ENCODE peak calls at places on chromosomes 3 and 15, in four cellular contexts. B is uterus, C is gastrocnemius medialis, W is body of pancreas. Q is an unnamed sample. For H3K36me3, the result is how much of the 10 kb centered on the place peaks cover.

GRCh38 chr3:73280751-73281150 is 219.3 kb downstream of the EBLN2 start:
- DNase-seq in B (no peak), C (no peak), W (no peak), Q (no peak)

GRCh38 chr15:29711531-29711930 is 110.7 kb downstream of the TJP1 start:
- DNase-seq in C (no peak), B (no peak), W (no peak), Q (no peak)

GRCh38 chr15:58201536-58201935 is 63.4 kb downstream of the AQP9 start:
- DNase-seq in W (no peak), B (no peak), C (no peak), Q (no peak)

GRCh38 chr15:56042031-56042430 is 48.6 kb upstream of the NEDD4 start:
- DNase-seq in B (no peak), C (no peak), W (no peak), Q (peak)

GRCh38 chr3:9862391-9863235 is 17.4 kb downstream of the CIDEC start:
- DNase-seq in C (peak), W (peak), B (peak), Q (no peak)

GRCh38 chr15:66050264-66050663 is 181.0 kb downstream of the RAB11A start:
- DNase-seq in B (no peak), C (no peak), W (no peak), Q (no peak)

GRCh38 chr15:42331235-42331634 is 28.1 kb upstream of the CAPN3 start:
- DNase-seq in B (no peak), W (no peak), C (peak), Q (no peak)

GRCh38 chr3:121730940-121731687 is 18.4 kb downstream of the GOLGB1 start:
- DNase-seq in B (no peak), W (no peak), C (no peak), Q (no peak)

GRCh38 chr3:83894223-83894622 is 1064.6 kb upstream of the CADM2 start:
- DNase-seq in C (no peak), B (no peak), W (no peak), Q (no peak)

GRCh38 chr15:56923174-56923579 is 4.7 kb downstream of the TCF12 start:
- DNase-seq in C (no peak), W (no peak), B (no peak), Q (no peak)

GRCh38 chr3:49076627-49077026 is 17.2 kb downstream of the QRICH1 start:
- DNase-seq in W (no peak), C (no peak), B (no peak), Q (no peak)

GRCh38 chr3:123808812-123809211 is 75.3 kb downstream of the MYLK start:
- DNase-seq in W (no peak), C (no peak), B (no peak), Q (no peak)

GRCh38 chr15:48244923-48245322 is 38.8 kb downstream of the SLC12A1 start:
- DNase-seq in C (no peak), B (no peak), W (no peak), Q (no peak)

GRCh38 chr15:38867556-38867955 is 302.9 kb upstream of the RASGRP1 start:
- DNase-seq in B (no peak), C (no peak), W (no peak), Q (no peak)

GRCh38 chr15:83404143-83404542 is 43.0 kb upstream of the SH3GL3 start:
- DNase-seq in W (no peak), B (no peak), C (no peak), Q (no peak)

GRCh38 chr3:171049831-171050444 is 23.4 kb upstream of the SLC2A2 start:
- DNase-seq in B (no peak), W (peak), C (no peak), Q (peak)

GRCh38 chr15:90300541-90300940 is 35.1 kb downstream of the NGRN start:
- DNase-seq in B (no peak), C (no peak), W (no peak), Q (no peak)

GRCh38 chr15:85810075-85810474 is 15.3 kb upstream of the KLHL25 start:
- DNase-seq in W (no peak), C (no peak), B (no peak), Q (no peak)

GRCh38 chr15:39310633-39311032 is 270.2 kb upstream of the THBS1 start:
- DNase-seq in C (no peak), W (no peak), B (no peak), Q (no peak)

GRCh38 chr3:63576826-63577225 is 75.6 kb upstream of the SNTN start:
- DNase-seq in B (no peak), W (peak), C (no peak), Q (peak)

GRCh38 chr15:100763764-100764750 is 115.6 kb upstream of the ALDH1A3 start:
- DNase-seq in C (no peak), B (peak), W (no peak), Q (no peak)

GRCh38 chr15:70195808-70196304 is 98.1 kb upstream of the TLE3 start:
- DNase-seq in W (peak), C (peak), B (peak), Q (no peak)

GRCh38 chr15:98809273-98809672 is 160.9 kb downstream of the IGF1R start:
- DNase-seq in C (no peak), W (peak), B (no peak), Q (no peak)
- H3K36me3 ChIP-seq in C (under half), W (under half), B (under half), Q (under half)

GRCh38 chr3:197253243-197253947 is 45.0 kb downstream of the DLG1 start:
- DNase-seq in W (no peak), B (no peak), C (no peak), Q (no peak)
- H3K36me3 ChIP-seq in W (under half), B (under half), C (under half), Q (under half)

GRCh38 chr15:77042245-77042644 is 28.7 kb downstream of the TSPAN3 start:
- DNase-seq in C (no peak), B (no peak), W (no peak), Q (no peak)

GRCh38 chr15:77039217-77039533 is 31.7 kb downstream of the TSPAN3 start:
- DNase-seq in W (no peak), B (no peak), C (no peak), Q (no peak)

GRCh38 chr15:77039817-77040216 is 31.1 kb downstream of the TSPAN3 start:
- DNase-seq in C (no peak), B (no peak), W (no peak), Q (no peak)

GRCh38 chr15:77038312-77039216 is 32.3 kb downstream of the TSPAN3 start:
- DNase-seq in W (no peak), C (no peak), B (no peak), Q (no peak)

DNA sequence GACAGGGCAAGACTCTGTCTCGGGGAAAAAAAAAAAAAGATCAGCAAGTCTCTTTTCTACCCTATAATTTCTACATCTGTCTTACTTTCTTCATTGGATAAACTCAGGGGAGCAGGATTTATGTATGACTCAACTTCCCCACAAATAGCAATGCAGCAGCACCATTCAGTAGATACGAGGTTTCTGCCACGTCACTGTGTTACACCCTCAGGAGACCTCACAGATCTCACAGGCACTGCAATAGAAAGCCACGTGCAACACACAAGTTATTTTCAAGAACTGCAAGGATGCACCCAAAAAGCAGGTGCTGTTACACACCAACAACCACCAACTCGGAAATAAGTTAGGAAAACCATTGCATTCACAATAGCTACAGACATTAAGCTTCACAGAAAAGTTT is 30.2 kb downstream of the TSPAN3 start:
- DNase-seq in W (no peak), C (no peak), B (no peak), Q (no peak)
- H3K36me3 ChIP-seq in W (under half), C (under half), B (under half), Q (under half)

DNA sequence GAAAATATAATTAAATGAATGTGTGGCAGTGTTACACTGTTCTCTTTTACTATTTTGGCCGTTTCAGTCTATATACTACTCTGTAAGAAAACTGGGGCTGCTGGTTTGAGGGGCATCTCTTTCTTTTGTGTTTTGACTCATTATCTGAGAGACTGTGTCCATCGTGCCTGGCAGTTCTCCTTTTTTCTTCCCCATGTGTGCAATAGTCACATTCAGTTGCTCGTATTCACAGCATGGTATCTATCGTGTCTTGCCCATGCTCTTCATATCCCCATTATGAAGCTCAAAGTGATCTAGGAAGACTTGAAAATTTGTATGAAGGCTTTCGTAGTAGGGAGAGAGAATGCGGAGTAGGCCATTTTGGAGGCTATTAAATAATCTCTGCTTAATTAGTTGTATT is 29.8 kb upstream of the FAH start:
- DNase-seq in W (no peak), C (no peak), B (no peak), Q (no peak)
- H3K36me3 ChIP-seq in W (under half), C (under half), B (under half), Q (under half)

DNA sequence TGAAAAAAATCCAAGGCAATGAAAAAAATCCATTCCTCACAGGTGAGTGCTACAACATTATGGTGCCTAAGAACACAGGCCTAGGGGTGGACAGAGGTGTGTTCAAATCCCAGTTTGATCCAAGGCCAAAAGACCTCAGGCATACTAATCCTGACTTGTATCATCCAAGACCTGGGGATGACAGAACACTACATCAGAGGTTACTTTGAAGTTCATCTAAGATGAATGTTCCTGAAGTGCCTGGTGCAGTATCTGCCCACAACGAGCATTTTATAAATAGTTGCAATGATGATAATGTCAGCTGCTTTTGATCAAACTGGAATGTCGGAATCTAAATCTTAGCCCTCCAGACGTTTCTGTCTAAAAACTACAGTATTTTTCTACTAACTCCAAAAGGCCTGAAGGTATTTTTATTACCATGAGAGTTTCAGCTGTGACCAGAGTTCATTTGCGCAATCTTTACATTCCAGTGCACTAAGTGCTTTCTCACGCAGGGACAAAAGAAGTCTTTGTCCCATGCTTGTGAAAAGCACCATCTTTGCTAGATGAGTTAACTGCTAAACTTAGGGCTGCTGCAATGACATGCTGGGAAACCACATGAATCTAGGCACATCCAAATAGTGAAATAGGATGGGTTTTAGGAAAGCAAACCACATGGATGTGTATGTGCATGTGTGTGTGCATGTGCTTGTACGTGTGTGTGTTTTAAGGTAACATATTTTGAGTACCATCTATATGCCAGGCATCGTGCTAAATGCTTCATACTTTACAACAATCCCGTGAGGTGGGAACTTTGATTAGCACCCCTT is 18.1 kb downstream of the ANXA2 start:
- DNase-seq in W (peak), C (no peak), B (no peak), Q (peak)
- H3K36me3 ChIP-seq in W (under half), C (half or more), B (under half), Q (under half)

GRCh38 chr3:186213946-186214345 is 105.1 kb upstream of the ETV5 start:
- DNase-seq in W (no peak), B (no peak), C (no peak), Q (no peak)
- H3K36me3 ChIP-seq in W (under half), B (under half), C (under half), Q (under half)

GRCh38 chr3:44984335-44984734 is 8.3 kb downstream of the EXOSC7 start:
- DNase-seq in C (no peak), W (no peak), B (no peak), Q (no peak)
- H3K36me3 ChIP-seq in C (under half), W (under half), B (under half), Q (under half)

Q was measured in Caco-2.